ENCODE peak calls at places on chromosomes 1 and 21, in five cellular contexts. X, J, M, S and R are unnamed samples.

GRCh38 chr1:68916227-68916853 is 419.5 kb upstream of the DEPDC1 start:
- DNase-seq in X (peak; percentile 19), J (peak; percentile 2), M (no peak), S (no peak), R (no peak)

GRCh38 chr1:10788592-10789006 is 7.8 kb downstream of the CASZ1 start:
- DNase-seq in X (no peak), J (peak; percentile 30), M (no peak), S (peak; percentile 76), R (no peak)

GRCh38 chr1:202154766-202155477 is 5.5 kb downstream of the PTPN7 start:
- DNase-seq in X (no peak), J (peak; percentile 59), M (peak; percentile 61), S (no peak), R (peak; percentile 49)

GRCh38 chr1:154956557-154956956 is 658 bp upstream of the PBXIP1 start:
- DNase-seq in X (no peak), J (peak; percentile 15), M (no peak), S (peak; percentile 64), R (no peak)

GRCh38 chr1:205226868-205227583 is 720 bp upstream of the TMCC2 start:
- DNase-seq in X (peak; percentile 33), J (peak; percentile 37), M (no peak), S (no peak), R (peak; percentile 50)

GRCh38 chr1:158185770-158186705 is 5.3 kb downstream of the CD1D start:
- DNase-seq in X (no peak), J (no peak), M (no peak), S (no peak), R (no peak)

GRCh38 chr1:174160109-174160473 is 771 bp downstream of the RABGAP1L start:
- DNase-seq in X (peak; percentile 24), J (peak; percentile 32), M (peak; percentile 45), S (peak; percentile 64), R (peak; percentile 55)

GRCh38 chr1:153288634-153289275 is 24.0 kb downstream of the PGLYRP3 start:
- DNase-seq in X (no peak), J (no peak), M (no peak), S (no peak), R (peak; percentile 60)

GRCh38 chr21:44817914-44818635 is at the start of gene SUMO3:
- DNase-seq in X (peak; percentile 72), J (peak; percentile 80), M (peak; percentile 78), S (peak; percentile 85), R (peak; percentile 79)

GRCh38 chr1:93346472-93346991 is 825 bp downstream of the DR1 start:
- DNase-seq in X (no peak), J (peak; percentile 59), M (no peak), S (peak; percentile 22), R (no peak)

GRCh38 chr1:86052948-86053698 is 103.4 kb downstream of the COL24A1 start:
- DNase-seq in X (no peak), J (no peak), M (no peak), S (no peak), R (no peak)

GRCh38 chr1:226485192-226485591 is 63.4 kb upstream of the STUM start:
- DNase-seq in X (no peak), J (no peak), M (no peak), S (no peak), R (no peak)

GRCh38 chr1:76075188-76075489 is 593 bp downstream of the ST6GALNAC3 start:
- DNase-seq in X (no peak), J (peak; percentile 29), M (no peak), S (no peak), R (no peak)

GRCh38 chr1:76073471-76073870 is 1.1 kb upstream of the ST6GALNAC3 start:
- DNase-seq in X (no peak), J (no peak), M (no peak), S (no peak), R (peak; percentile 13)

GRCh38 chr1:76075877-76076276 is 1.3 kb downstream of the ST6GALNAC3 start:
- DNase-seq in X (no peak), J (peak; percentile 87), M (no peak), S (no peak), R (no peak)

GRCh38 chr1:76070538-76070937 is 4.0 kb upstream of the ST6GALNAC3 start:
- DNase-seq in X (no peak), J (no peak), M (no peak), S (no peak), R (no peak)

GRCh38 chr1:76074321-76075187 is at the start of gene ST6GALNAC3:
- DNase-seq in X (peak; percentile 77), J (peak; percentile 79), M (peak; percentile 71), S (peak; percentile 76), R (no peak)
- TF ChIP-seq POLR2A in X (peak; percentile 74), J (peak; percentile 84), M (peak; percentile 18), S (no peak), R (no peak)

GRCh38 chr1:26694597-26695416 is 1.0 kb upstream of the ARID1A start:
- DNase-seq in X (no peak), J (no peak), M (no peak), S (no peak), R (no peak)
- TF ChIP-seq POLR2A in X (no peak), J (no peak), M (no peak), S (no peak), R (no peak)

DNA sequence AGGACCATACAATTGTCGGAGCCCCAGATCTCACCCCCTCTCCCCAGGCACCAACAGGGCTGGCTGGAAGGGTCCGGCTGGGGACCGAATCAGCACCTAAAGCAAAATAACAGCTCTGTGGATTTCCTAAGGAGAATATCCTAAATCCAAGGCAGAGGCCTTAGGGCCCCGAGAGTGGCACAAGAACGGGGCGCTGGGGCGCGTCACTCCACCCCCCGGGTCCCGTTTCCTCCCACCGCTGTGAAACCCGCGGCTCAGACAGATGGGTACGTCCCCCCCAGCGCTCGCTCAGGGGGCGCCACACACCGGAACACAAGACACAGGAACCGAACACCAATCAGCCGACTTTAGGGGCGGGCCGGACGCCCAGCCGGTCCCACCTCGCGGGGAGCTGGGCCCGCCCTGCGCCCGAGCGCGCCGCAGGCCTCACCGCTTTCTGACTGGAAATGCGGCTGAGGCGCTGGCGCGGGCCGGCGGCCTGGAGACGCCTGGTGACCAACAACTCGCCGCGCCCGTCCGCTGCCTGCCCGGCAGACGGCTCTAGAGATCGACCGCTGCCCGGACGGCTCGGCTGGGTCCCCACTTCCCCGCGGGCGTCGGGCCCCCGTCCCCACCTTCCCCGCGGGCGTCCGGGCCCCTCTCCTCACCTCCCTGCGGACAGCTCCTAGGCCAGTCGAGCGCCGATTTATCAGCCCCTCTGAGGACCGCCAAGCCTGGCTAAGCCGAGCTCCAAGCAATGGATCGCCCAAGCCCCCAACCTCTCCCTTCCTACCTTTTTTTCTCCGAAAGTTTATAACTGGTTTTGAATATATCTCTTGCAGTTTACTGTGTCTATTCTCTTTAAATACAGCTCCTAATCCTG is at the start of gene HFM1:
- DNase-seq in X (peak; percentile 84), J (peak; percentile 58), M (peak; percentile 26), S (peak; percentile 81), R (peak; percentile 9)
- TF ChIP-seq POLR2A in X (peak; percentile 35), J (no peak), M (no peak), S (no peak), R (no peak)

GRCh38 chr1:19342077-19342775 is 30.1 kb downstream of the SLC66A1 start:
- DNase-seq in X (no peak), J (no peak), M (no peak), S (no peak), R (no peak)

GRCh38 chr1:19342894-19343616 is 30.9 kb downstream of the SLC66A1 start:
- DNase-seq in X (no peak), J (no peak), M (no peak), S (no peak), R (no peak)

GRCh38 chr1:19344831-19345230 is 32.7 kb downstream of the SLC66A1 start:
- DNase-seq in X (no peak), J (no peak), M (no peak), S (no peak), R (no peak)

GRCh38 chr1:19344372-19344810 is 32.3 kb downstream of the SLC66A1 start:
- DNase-seq in X (peak; percentile 61), J (peak; percentile 43), M (peak; percentile 36), S (peak; percentile 44), R (peak; percentile 40)

DNA sequence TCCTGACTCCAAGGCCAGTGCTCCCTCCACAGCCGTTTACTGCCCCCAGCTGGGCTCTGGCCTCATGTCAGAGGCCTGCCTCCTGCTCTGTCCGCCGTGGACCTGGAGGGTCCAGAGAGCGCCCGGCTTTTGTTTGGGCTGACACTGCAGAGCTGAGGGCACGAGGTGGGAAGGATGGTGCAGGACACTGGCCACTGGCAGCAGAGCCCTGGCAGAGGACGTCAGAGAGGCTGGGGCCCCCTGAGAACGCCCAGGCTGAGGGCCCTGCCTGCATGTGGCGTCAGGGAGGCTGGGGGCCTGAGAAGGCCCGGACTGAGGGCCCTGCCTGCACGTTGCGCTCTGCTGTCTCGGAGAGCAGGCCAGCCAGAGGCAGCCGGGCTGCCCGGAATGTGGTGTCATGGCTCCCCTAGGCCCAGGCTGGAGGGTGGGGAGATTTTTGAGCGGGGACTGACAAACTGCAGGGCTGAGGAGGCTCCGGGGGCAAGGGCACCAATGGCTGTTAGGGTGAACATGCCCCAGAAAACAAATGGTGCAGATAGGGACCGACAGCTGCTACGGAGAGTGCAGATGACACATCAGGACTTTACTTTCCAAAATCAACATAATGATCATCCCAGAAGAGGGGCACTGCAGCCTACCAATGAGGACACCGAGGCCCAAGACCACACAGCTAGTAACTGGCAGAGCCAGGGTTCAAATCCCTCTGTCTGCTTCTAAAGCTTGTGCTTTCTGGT is 31.7 kb downstream of the SLC66A1 start:
- DNase-seq in X (no peak), J (no peak), M (no peak), S (no peak), R (no peak)
- TF ChIP-seq POLR2A in X (no peak), J (no peak), M (no peak), S (no peak), R (no peak)